ENCODE peak calls at places on chromosomes 16 and 17, in seven cellular contexts. U, N, T, L, O, B and X are unnamed samples.

GRCh38 chr16:86531193-86531550 is 20.8 kb downstream of the FOXF1 start:
- DNase-seq in U (no peak), B (no peak), O (no peak), T (no peak), N (no peak), L (no peak), X (no peak)

GRCh38 chr17:17740627-17741237 is 59.5 kb downstream of the RAI1 start:
- DNase-seq in B (no peak), O (no peak), U (no peak), N (no peak), T (no peak), L (peak), X (no peak)

GRCh38 chr17:79925242-79925957 is 86.2 kb upstream of the CBX4 start:
- DNase-seq in U (no peak), L (no peak), O (no peak), B (no peak), N (no peak), T (no peak), X (peak)

GRCh38 chr16:1167276-1168107 is 14.6 kb downstream of the CACNA1H start:
- DNase-seq in O (peak), N (no peak), T (no peak), U (no peak), L (no peak), B (no peak), X (no peak)

GRCh38 chr17:65027305-65027704 is 29.2 kb downstream of the GNA13 start:
- DNase-seq in L (peak), U (peak), O (no peak), B (peak), N (no peak), T (peak), X (peak)

GRCh38 chr16:12568438-12568837 is 235.2 kb downstream of the CPPED1 start:
- DNase-seq in T (no peak), L (no peak), B (no peak), N (no peak), O (no peak), U (no peak), X (no peak)

GRCh38 chr16:89145406-89146161 is 26.0 kb upstream of the CDH15 start:
- DNase-seq in O (no peak), N (no peak), U (no peak), T (no peak), L (no peak), B (no peak), X (no peak)

GRCh38 chr16:8645831-8646230 is 24.3 kb downstream of the METTL22 start:
- DNase-seq in T (no peak), N (no peak), U (no peak), O (no peak), L (no peak), B (no peak), X (no peak)

DNA sequence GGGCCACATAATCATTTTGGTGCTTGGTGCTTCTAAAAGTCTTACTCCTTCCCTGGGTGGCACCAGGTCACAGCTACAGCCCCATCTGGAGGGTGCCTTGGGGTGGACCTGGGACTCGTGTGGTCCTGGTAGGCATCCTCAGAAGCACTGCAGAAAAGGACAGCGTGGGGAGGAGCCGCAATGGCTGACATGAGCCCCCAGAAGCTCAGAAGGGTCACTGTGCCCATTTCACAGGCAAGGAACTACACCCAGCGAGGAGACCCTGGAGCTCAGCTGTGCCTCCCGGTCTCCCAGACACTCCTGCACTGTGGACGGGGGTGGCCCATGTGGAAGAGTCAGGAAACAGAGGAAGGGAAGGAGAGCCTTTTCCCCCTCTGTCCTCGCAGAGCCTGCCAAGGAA is 26.4 kb downstream of the C17orf100 start:
- DNase-seq in O (no peak), U (no peak), N (no peak), B (no peak), T (no peak), L (no peak), X (no peak)
- H4K8ac ChIP-seq in O (no peak), U (no peak), N (no peak), B (no peak), T (no peak), L (no peak), X (no peak)

DNA sequence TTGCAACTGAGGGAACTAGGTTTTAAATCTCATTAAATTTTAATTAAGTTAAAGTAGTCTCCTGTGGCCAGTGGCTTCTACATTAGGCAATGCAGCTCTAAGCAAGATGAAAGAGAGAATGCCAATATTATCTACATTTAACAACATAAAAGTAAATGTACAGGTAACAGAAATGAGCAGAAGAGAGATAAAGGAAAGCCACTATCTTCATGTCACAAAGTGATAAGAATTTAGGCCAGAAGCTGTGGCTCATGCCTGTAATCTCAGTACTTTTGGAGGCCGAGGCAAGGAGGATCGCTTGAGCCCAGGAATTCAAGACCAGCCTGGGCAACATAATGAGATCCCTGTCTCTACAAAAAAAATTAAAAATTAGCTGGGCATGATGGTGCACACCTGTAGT is 11.1 kb upstream of the SPN start:
- DNase-seq in O (no peak), T (no peak), N (no peak), U (no peak), B (no peak), L (no peak), X (no peak)
- H4K8ac ChIP-seq in O (no peak), T (no peak), N (no peak), U (no peak), B (no peak), L (no peak), X (no peak)

GRCh38 chr17:8273884-8274444 is 14.5 kb upstream of the RANGRF start:
- DNase-seq in O (no peak), L (no peak), U (no peak), N (no peak), B (no peak), T (no peak), X (no peak)

GRCh38 chr17:8267480-8268147 is 18.5 kb downstream of the PFAS start:
- DNase-seq in O (no peak), U (no peak), B (no peak), N (no peak), L (no peak), T (no peak), X (no peak)

GRCh38 chr17:8268550-8269298 is 19.6 kb downstream of the PFAS start:
- DNase-seq in L (no peak), N (no peak), B (no peak), O (no peak), T (no peak), U (no peak), X (no peak)

GRCh38 chr17:8275421-8276290 is 12.8 kb upstream of the RANGRF start:
- DNase-seq in B (no peak), O (no peak), L (no peak), U (peak), N (no peak), T (no peak), X (peak)

GRCh38 chr17:8272421-8272820 is 16.0 kb upstream of the RANGRF start:
- DNase-seq in N (no peak), T (no peak), L (no peak), U (peak), O (no peak), B (no peak), X (no peak)
- H4K8ac ChIP-seq in N (no peak), T (no peak), L (no peak), U (no peak), O (no peak), B (no peak), X (no peak)

GRCh38 chr17:14047591-14047990 is 21.7 kb upstream of the COX10 start:
- DNase-seq in O (no peak), T (no peak), N (no peak), B (no peak), U (no peak), L (no peak), X (no peak)
- H4K8ac ChIP-seq in O (no peak), T (no peak), N (no peak), B (no peak), U (no peak), L (no peak), X (no peak)

GRCh38 chr17:75628425-75628824 is 4.8 kb upstream of the SMIM5 start:
- DNase-seq in N (no peak), B (no peak), O (no peak), L (no peak), U (no peak), T (no peak), X (no peak)

GRCh38 chr17:75625813-75626486 is 7.3 kb upstream of the SMIM5 start:
- DNase-seq in N (peak), B (peak), L (peak), O (peak), T (no peak), U (peak), X (peak)

GRCh38 chr17:75626496-75627038 is 6.7 kb upstream of the SMIM5 start:
- DNase-seq in N (no peak), T (no peak), B (no peak), L (no peak), O (no peak), U (no peak), X (no peak)

GRCh38 chr17:75629157-75629556 is 4.1 kb upstream of the SMIM5 start:
- DNase-seq in N (no peak), U (no peak), L (no peak), O (no peak), B (no peak), T (no peak), X (no peak)

GRCh38 chr17:75627094-75627493 is 6.1 kb upstream of the SMIM5 start:
- DNase-seq in T (no peak), U (no peak), B (no peak), O (no peak), L (no peak), N (no peak), X (no peak)
- H4K8ac ChIP-seq in T (no peak), U (no peak), B (no peak), O (no peak), L (no peak), N (no peak), X (no peak)

GRCh38 chr17:9231449-9232154 is 210.3 kb downstream of the NTN1 start:
- DNase-seq in L (no peak), U (no peak), B (no peak), O (no peak), N (no peak), T (no peak), X (no peak)
- H4K8ac ChIP-seq in L (no peak), U (no peak), B (no peak), O (no peak), N (peak), T (no peak), X (no peak)